ENCODE peak calls at places on chromosomes 16 and 17, in ten cellular contexts. One of them, this sample, is unnamed.

GRCh38 chr17:2023692-2024571 is 1.2 kb downstream of the RTN4RL1 start:
- DNase-seq in uterus: peak; percentile 61
- DNase-seq in MCF 10A: peak; percentile 61
- DNase-seq in HCT116: peak; percentile 59
- DNase-seq in HFFc6: peak; percentile 22
- DNase-seq in prostate gland: no peak
- DNase-seq in heart right ventricle: no peak
- DNase-seq in tibial artery: peak; percentile 72
- DNase-seq in H9: peak; percentile 92
- DNase-seq in nephron progenitor cell: peak; percentile 79
- DNase-seq in this sample: peak; percentile 55

GRCh38 chr17:74842599-74843351 is 16.9 kb downstream of the GRIN2C start:
- DNase-seq in uterus: peak; percentile 40
- DNase-seq in tibial artery: no peak
- DNase-seq in MCF 10A: peak; percentile 35
- DNase-seq in nephron progenitor cell: peak; percentile 82
- DNase-seq in heart right ventricle: peak; percentile 83
- DNase-seq in HFFc6: peak; percentile 34
- DNase-seq in prostate gland: peak; percentile 35
- DNase-seq in H9: peak; percentile 88
- DNase-seq in HCT116: peak; percentile 56
- DNase-seq in this sample: peak; percentile 35

GRCh38 chr16:89142474-89143197 is 28.9 kb upstream of the CDH15 start:
- DNase-seq in MCF 10A: no peak
- DNase-seq in tibial artery: no peak
- DNase-seq in HFFc6: no peak
- DNase-seq in heart right ventricle: no peak
- DNase-seq in HCT116: no peak
- DNase-seq in prostate gland: no peak
- DNase-seq in nephron progenitor cell: no peak
- DNase-seq in H9: no peak
- DNase-seq in uterus: no peak
- DNase-seq in this sample: no peak

GRCh38 chr17:39144414-39144813 is 7.0 kb downstream of the PLXDC1 start:
- DNase-seq in MCF 10A: peak; percentile 95
- DNase-seq in nephron progenitor cell: no peak
- DNase-seq in H9: no peak
- DNase-seq in tibial artery: peak; percentile 88
- DNase-seq in prostate gland: peak; percentile 83
- DNase-seq in HCT116: no peak
- DNase-seq in uterus: peak; percentile 92
- DNase-seq in HFFc6: peak; percentile 76
- DNase-seq in heart right ventricle: peak; percentile 81
- DNase-seq in this sample: no peak

GRCh38 chr16:19406891-19407491 is 10.7 kb upstream of the TMC5 start:
- DNase-seq in heart right ventricle: no peak
- DNase-seq in uterus: no peak
- DNase-seq in HFFc6: no peak
- DNase-seq in MCF 10A: no peak
- DNase-seq in nephron progenitor cell: no peak
- DNase-seq in tibial artery: no peak
- DNase-seq in prostate gland: no peak
- DNase-seq in HCT116: no peak
- DNase-seq in H9: no peak
- DNase-seq in this sample: no peak

GRCh38 chr17:1203111-1203966 is 23.6 kb upstream of the ABR start:
- DNase-seq in tibial artery: peak; percentile 70
- DNase-seq in HFFc6: peak; percentile 45
- DNase-seq in HCT116: no peak
- DNase-seq in MCF 10A: no peak
- DNase-seq in heart right ventricle: peak; percentile 76
- DNase-seq in uterus: peak; percentile 60
- DNase-seq in H9: peak; percentile 92
- DNase-seq in prostate gland: peak; percentile 37
- DNase-seq in nephron progenitor cell: peak; percentile 82
- DNase-seq in this sample: peak; percentile 59

GRCh38 chr17:62963296-62963695 is 2.7 kb upstream of the TANC2 start:
- DNase-seq in prostate gland: no peak
- DNase-seq in H9: no peak
- DNase-seq in HCT116: peak; percentile 75
- DNase-seq in MCF 10A: peak; percentile 69
- DNase-seq in heart right ventricle: no peak
- DNase-seq in tibial artery: no peak
- DNase-seq in nephron progenitor cell: no peak
- DNase-seq in HFFc6: peak; percentile 78
- DNase-seq in uterus: no peak
- DNase-seq in this sample: no peak

GRCh38 chr17:35764123-35764991 is 3.7 kb downstream of the C17orf50 start:
- DNase-seq in tibial artery: peak; percentile 75
- DNase-seq in uterus: peak; percentile 71
- DNase-seq in HCT116: peak; percentile 79
- DNase-seq in H9: peak; percentile 97
- DNase-seq in heart right ventricle: peak; percentile 91
- DNase-seq in nephron progenitor cell: peak; percentile 96
- DNase-seq in prostate gland: peak; percentile 80
- DNase-seq in MCF 10A: peak; percentile 87
- DNase-seq in HFFc6: peak; percentile 69
- DNase-seq in this sample: peak; percentile 90

GRCh38 chr17:2885751-2886150 is 89.5 kb downstream of the RAP1GAP2 start:
- DNase-seq in HFFc6: no peak
- DNase-seq in heart right ventricle: no peak
- DNase-seq in nephron progenitor cell: no peak
- DNase-seq in HCT116: no peak
- DNase-seq in H9: no peak
- DNase-seq in prostate gland: no peak
- DNase-seq in tibial artery: no peak
- DNase-seq in uterus: no peak
- DNase-seq in MCF 10A: no peak
- DNase-seq in this sample: no peak

GRCh38 chr16:89534147-89534788 is 26.1 kb downstream of the SPG7 start:
- DNase-seq in heart right ventricle: no peak
- DNase-seq in prostate gland: no peak
- DNase-seq in tibial artery: peak; percentile 64
- DNase-seq in HFFc6: peak; percentile 3
- DNase-seq in uterus: no peak
- DNase-seq in MCF 10A: peak; percentile 14
- DNase-seq in HCT116: no peak
- DNase-seq in H9: no peak
- DNase-seq in nephron progenitor cell: no peak
- DNase-seq in this sample: peak; percentile 33

GRCh38 chr17:57445051-57445450 is 188.7 kb downstream of the MSI2 start:
- DNase-seq in prostate gland: no peak
- DNase-seq in H9: no peak
- DNase-seq in nephron progenitor cell: no peak
- DNase-seq in HFFc6: no peak
- DNase-seq in MCF 10A: no peak
- DNase-seq in heart right ventricle: no peak
- DNase-seq in uterus: no peak
- DNase-seq in tibial artery: no peak
- DNase-seq in HCT116: no peak
- DNase-seq in this sample: no peak

GRCh38 chr17:2782030-2782429 is 14.2 kb upstream of the RAP1GAP2 start:
- DNase-seq in tibial artery: no peak
- DNase-seq in MCF 10A: no peak
- DNase-seq in HFFc6: peak; percentile 17
- DNase-seq in prostate gland: no peak
- DNase-seq in HCT116: no peak
- DNase-seq in H9: no peak
- DNase-seq in nephron progenitor cell: no peak
- DNase-seq in heart right ventricle: no peak
- DNase-seq in uterus: no peak
- DNase-seq in this sample: no peak

GRCh38 chr17:82775033-82775823 is 23.4 kb downstream of the TBCD start:
- DNase-seq in nephron progenitor cell: peak; percentile 78
- DNase-seq in uterus: peak; percentile 59
- DNase-seq in HFFc6: no peak
- DNase-seq in HCT116: peak; percentile 24
- DNase-seq in H9: peak; percentile 91
- DNase-seq in MCF 10A: peak; percentile 50
- DNase-seq in heart right ventricle: peak; percentile 74
- DNase-seq in prostate gland: peak; percentile 70
- DNase-seq in tibial artery: no peak
- DNase-seq in this sample: peak; percentile 53

GRCh38 chr17:507441-507840 is 154.8 kb upstream of the RPH3AL start:
- DNase-seq in heart right ventricle: no peak
- DNase-seq in H9: no peak
- DNase-seq in HCT116: no peak
- DNase-seq in MCF 10A: no peak
- DNase-seq in prostate gland: no peak
- DNase-seq in tibial artery: no peak
- DNase-seq in uterus: no peak
- DNase-seq in nephron progenitor cell: no peak
- DNase-seq in HFFc6: no peak
- DNase-seq in this sample: no peak

GRCh38 chr16:78022347-78022746 is at the start of gene CLEC3A:
- DNase-seq in tibial artery: no peak
- DNase-seq in HCT116: no peak
- DNase-seq in H9: no peak
- DNase-seq in heart right ventricle: no peak
- DNase-seq in prostate gland: no peak
- DNase-seq in nephron progenitor cell: no peak
- DNase-seq in HFFc6: no peak
- DNase-seq in MCF 10A: no peak
- DNase-seq in uterus: no peak
- DNase-seq in this sample: no peak

GRCh38 chr17:2054262-2054739 is 602 bp upstream of the HIC1 start:
- DNase-seq in MCF 10A: peak; percentile 42
- DNase-seq in prostate gland: no peak
- DNase-seq in tibial artery: peak; percentile 60
- DNase-seq in HFFc6: peak; percentile 55
- DNase-seq in nephron progenitor cell: no peak
- DNase-seq in HCT116: no peak
- DNase-seq in uterus: peak; percentile 74
- DNase-seq in H9: peak; percentile 71
- DNase-seq in heart right ventricle: no peak
- DNase-seq in this sample: peak; percentile 73

GRCh38 chr16:66131895-66132294 is 234.6 kb upstream of the CDH5 start:
- DNase-seq in MCF 10A: no peak
- DNase-seq in uterus: no peak
- DNase-seq in HFFc6: peak; percentile 48
- DNase-seq in H9: no peak
- DNase-seq in tibial artery: no peak
- DNase-seq in heart right ventricle: no peak
- DNase-seq in prostate gland: no peak
- DNase-seq in nephron progenitor cell: no peak
- DNase-seq in HCT116: no peak
- DNase-seq in this sample: no peak

GRCh38 chr17:73196500-73196899 is 3.6 kb downstream of the COG1 start:
- DNase-seq in HFFc6: peak; percentile 26
- DNase-seq in MCF 10A: no peak
- DNase-seq in uterus: no peak
- DNase-seq in nephron progenitor cell: peak; percentile 33
- DNase-seq in heart right ventricle: peak; percentile 39
- DNase-seq in prostate gland: peak; percentile 88
- DNase-seq in H9: peak; percentile 85
- DNase-seq in HCT116: no peak
- DNase-seq in tibial artery: no peak
- DNase-seq in this sample: no peak

GRCh38 chr17:45332989-45333701 is 16.3 kb upstream of the MAP3K14 start:
- DNase-seq in tibial artery: no peak
- DNase-seq in H9: peak; percentile 40
- DNase-seq in HFFc6: no peak
- DNase-seq in nephron progenitor cell: no peak
- DNase-seq in prostate gland: no peak
- DNase-seq in heart right ventricle: no peak
- DNase-seq in HCT116: no peak
- DNase-seq in MCF 10A: no peak
- DNase-seq in uterus: peak; percentile 11
- DNase-seq in this sample: peak; percentile 47

GRCh38 chr16:11315499-11315898 is 29.8 kb upstream of the RMI2 start:
- DNase-seq in tibial artery: no peak
- DNase-seq in uterus: no peak
- DNase-seq in MCF 10A: no peak
- DNase-seq in H9: peak; percentile 98
- DNase-seq in prostate gland: no peak
- DNase-seq in HFFc6: peak; percentile 28
- DNase-seq in HCT116: no peak
- DNase-seq in heart right ventricle: no peak
- DNase-seq in nephron progenitor cell: peak; percentile 61
- DNase-seq in this sample: no peak
- TF ChIP-seq CTCF in tibial artery: no peak
- TF ChIP-seq CTCF in uterus: no peak
- TF ChIP-seq CTCF in MCF 10A: no peak
- TF ChIP-seq CTCF in H9: peak; percentile 60
- TF ChIP-seq CTCF in prostate gland: no peak
- TF ChIP-seq CTCF in HFFc6: peak; percentile 52
- TF ChIP-seq CTCF in HCT116: no peak
- TF ChIP-seq CTCF in heart right ventricle: no peak
- TF ChIP-seq CTCF in nephron progenitor cell: peak; percentile 17
- TF ChIP-seq CTCF in this sample: no peak

DNA sequence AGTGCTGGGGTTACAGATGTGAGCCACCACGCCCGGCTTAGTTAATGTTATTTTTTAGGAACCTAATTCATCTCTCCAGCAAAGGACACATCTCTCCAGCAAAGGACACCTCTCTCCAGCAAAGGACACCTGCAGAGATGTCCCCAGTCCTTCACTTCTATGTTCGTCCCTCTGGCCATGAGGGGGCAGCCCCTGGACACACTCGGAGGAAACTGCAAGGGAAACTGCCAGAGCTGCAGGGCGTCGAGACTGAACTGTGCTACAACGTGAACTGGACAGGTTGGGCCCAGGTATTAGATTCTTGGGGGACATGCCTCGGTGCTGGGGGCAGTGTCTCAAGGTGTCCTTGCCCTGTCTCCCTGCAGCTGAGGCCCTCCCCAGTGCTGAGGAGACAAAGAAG is 4.7 kb downstream of the PFAS start:
- DNase-seq in H9: no peak
- DNase-seq in MCF 10A: no peak
- DNase-seq in HCT116: peak; percentile 13
- DNase-seq in prostate gland: peak; percentile 42
- DNase-seq in nephron progenitor cell: no peak
- DNase-seq in tibial artery: no peak
- DNase-seq in HFFc6: no peak
- DNase-seq in heart right ventricle: no peak
- DNase-seq in uterus: no peak
- DNase-seq in this sample: no peak
- TF ChIP-seq CTCF in H9: peak; percentile 28
- TF ChIP-seq CTCF in MCF 10A: no peak
- TF ChIP-seq CTCF in HCT116: peak; percentile 40
- TF ChIP-seq CTCF in prostate gland: no peak
- TF ChIP-seq CTCF in nephron progenitor cell: no peak
- TF ChIP-seq CTCF in tibial artery: no peak
- TF ChIP-seq CTCF in HFFc6: no peak
- TF ChIP-seq CTCF in heart right ventricle: peak; percentile 45
- TF ChIP-seq CTCF in uterus: no peak
- TF ChIP-seq CTCF in this sample: no peak

GRCh38 chr16:3123986-3124886 is 10.6 kb upstream of the ZNF213 start:
- DNase-seq in nephron progenitor cell: peak; percentile 100
- DNase-seq in heart right ventricle: peak; percentile 96
- DNase-seq in HFFc6: peak; percentile 93
- DNase-seq in HCT116: peak; percentile 85
- DNase-seq in H9: peak; percentile 97
- DNase-seq in MCF 10A: peak; percentile 96
- DNase-seq in prostate gland: peak; percentile 96
- DNase-seq in uterus: peak; percentile 96
- DNase-seq in tibial artery: peak; percentile 97
- DNase-seq in this sample: peak; percentile 99
- TF ChIP-seq CTCF in nephron progenitor cell: no peak
- TF ChIP-seq CTCF in heart right ventricle: no peak
- TF ChIP-seq CTCF in HFFc6: peak; percentile 41
- TF ChIP-seq CTCF in HCT116: no peak
- TF ChIP-seq CTCF in H9: peak; percentile 40
- TF ChIP-seq CTCF in MCF 10A: peak; percentile 21
- TF ChIP-seq CTCF in prostate gland: no peak
- TF ChIP-seq CTCF in uterus: no peak
- TF ChIP-seq CTCF in tibial artery: no peak
- TF ChIP-seq CTCF in this sample: peak; percentile 52

GRCh38 chr17:40331743-40332641 is 23.0 kb downstream of the RARA start:
- DNase-seq in H9: no peak
- DNase-seq in heart right ventricle: peak; percentile 95
- DNase-seq in HCT116: no peak
- DNase-seq in HFFc6: no peak
- DNase-seq in tibial artery: peak; percentile 92
- DNase-seq in prostate gland: peak; percentile 84
- DNase-seq in nephron progenitor cell: no peak
- DNase-seq in uterus: peak; percentile 86
- DNase-seq in MCF 10A: peak; percentile 89
- DNase-seq in this sample: peak; percentile 59
- TF ChIP-seq CTCF in H9: no peak
- TF ChIP-seq CTCF in heart right ventricle: no peak
- TF ChIP-seq CTCF in HCT116: no peak
- TF ChIP-seq CTCF in HFFc6: no peak
- TF ChIP-seq CTCF in tibial artery: no peak
- TF ChIP-seq CTCF in prostate gland: no peak
- TF ChIP-seq CTCF in nephron progenitor cell: no peak
- TF ChIP-seq CTCF in uterus: no peak
- TF ChIP-seq CTCF in MCF 10A: no peak
- TF ChIP-seq CTCF in this sample: no peak